ENCODE peak calls at places on chromosome 19, in ten cellular contexts. One of them, this sample, is unnamed.

GRCh38 chr19:13169769-13170168 is 19.6 kb downstream of the IER2 start:
- DNase-seq in heart left ventricle: no peak
- DNase-seq in uterus: no peak
- DNase-seq in body of pancreas: peak; percentile 41
- DNase-seq in Peyer's patch: peak; percentile 77
- DNase-seq in stomach: peak; percentile 67
- DNase-seq in IMR-90: peak; percentile 65
- DNase-seq in H1: no peak
- DNase-seq in thyroid gland: no peak
- DNase-seq in HCT116: peak; percentile 91
- DNase-seq in this sample: no peak

GRCh38 chr19:55645512-55645881 is 2.0 kb downstream of the ZNF581 start:
- DNase-seq in heart left ventricle: no peak
- DNase-seq in uterus: no peak
- DNase-seq in body of pancreas: no peak
- DNase-seq in Peyer's patch: no peak
- DNase-seq in stomach: no peak
- DNase-seq in IMR-90: no peak
- DNase-seq in H1: no peak
- DNase-seq in thyroid gland: no peak
- DNase-seq in HCT116: no peak
- DNase-seq in this sample: no peak

GRCh38 chr19:48796468-48797083 is 14.3 kb downstream of the BCAT2 start:
- DNase-seq in heart left ventricle: no peak
- DNase-seq in uterus: peak; percentile 35
- DNase-seq in body of pancreas: no peak
- DNase-seq in Peyer's patch: no peak
- DNase-seq in stomach: no peak
- DNase-seq in IMR-90: no peak
- DNase-seq in H1: no peak
- DNase-seq in thyroid gland: no peak
- DNase-seq in HCT116: no peak
- DNase-seq in this sample: no peak

GRCh38 chr19:49468746-49469447 is 5.1 kb upstream of the FLT3LG start:
- DNase-seq in heart left ventricle: peak; percentile 92
- DNase-seq in uterus: peak; percentile 61
- DNase-seq in body of pancreas: peak; percentile 61
- DNase-seq in Peyer's patch: peak; percentile 94
- DNase-seq in stomach: peak; percentile 56
- DNase-seq in IMR-90: no peak
- DNase-seq in H1: peak; percentile 79
- DNase-seq in thyroid gland: peak; percentile 36
- DNase-seq in HCT116: no peak
- DNase-seq in this sample: peak; percentile 87

GRCh38 chr19:14567079-14567478 is 4.8 kb downstream of the NDUFB7 start:
- DNase-seq in heart left ventricle: no peak
- DNase-seq in uterus: no peak
- DNase-seq in body of pancreas: no peak
- DNase-seq in Peyer's patch: no peak
- DNase-seq in stomach: no peak
- DNase-seq in IMR-90: no peak
- DNase-seq in H1: no peak
- DNase-seq in thyroid gland: no peak
- DNase-seq in HCT116: no peak
- DNase-seq in this sample: no peak

GRCh38 chr19:38317104-38317612 is 1.4 kb upstream of the YIF1B start:
- DNase-seq in heart left ventricle: no peak
- DNase-seq in uterus: no peak
- DNase-seq in body of pancreas: peak; percentile 15
- DNase-seq in Peyer's patch: peak; percentile 76
- DNase-seq in stomach: no peak
- DNase-seq in IMR-90: no peak
- DNase-seq in H1: no peak
- DNase-seq in thyroid gland: no peak
- DNase-seq in HCT116: no peak
- DNase-seq in this sample: no peak

GRCh38 chr19:30799854-30800755 is 427.9 kb downstream of the ZNF536 start:
- DNase-seq in heart left ventricle: peak; percentile 54
- DNase-seq in uterus: no peak
- DNase-seq in body of pancreas: peak; percentile 33
- DNase-seq in Peyer's patch: no peak
- DNase-seq in stomach: peak; percentile 28
- DNase-seq in IMR-90: no peak
- DNase-seq in H1: peak; percentile 90
- DNase-seq in thyroid gland: peak; percentile 57
- DNase-seq in HCT116: no peak
- DNase-seq in this sample: peak; percentile 12

GRCh38 chr19:12786149-12786870 is 5.0 kb upstream of the JUNB start:
- DNase-seq in heart left ventricle: peak; percentile 83
- DNase-seq in uterus: no peak
- DNase-seq in body of pancreas: peak; percentile 90
- DNase-seq in Peyer's patch: peak; percentile 82
- DNase-seq in stomach: peak; percentile 95
- DNase-seq in IMR-90: no peak
- DNase-seq in H1: no peak
- DNase-seq in thyroid gland: peak; percentile 98
- DNase-seq in HCT116: no peak
- DNase-seq in this sample: peak; percentile 90

GRCh38 chr19:18637644-18638630 is 1.1 kb downstream of the KLHL26 start:
- DNase-seq in heart left ventricle: no peak
- DNase-seq in uterus: no peak
- DNase-seq in body of pancreas: peak; percentile 92
- DNase-seq in Peyer's patch: peak; percentile 63
- DNase-seq in stomach: peak; percentile 73
- DNase-seq in IMR-90: no peak
- DNase-seq in H1: no peak
- DNase-seq in thyroid gland: peak; percentile 71
- DNase-seq in HCT116: peak; percentile 32
- DNase-seq in this sample: peak; percentile 36

GRCh38 chr19:42250666-42251531 is 4.0 kb downstream of the ERF start:
- DNase-seq in heart left ventricle: peak; percentile 57
- DNase-seq in uterus: peak; percentile 49
- DNase-seq in body of pancreas: peak; percentile 30
- DNase-seq in Peyer's patch: no peak
- DNase-seq in stomach: no peak
- DNase-seq in IMR-90: peak; percentile 50
- DNase-seq in H1: no peak
- DNase-seq in thyroid gland: no peak
- DNase-seq in HCT116: no peak
- DNase-seq in this sample: no peak

GRCh38 chr19:38047641-38048040 is 140.6 kb downstream of the SIPA1L3 start:
- DNase-seq in heart left ventricle: no peak
- DNase-seq in uterus: no peak
- DNase-seq in body of pancreas: no peak
- DNase-seq in Peyer's patch: no peak
- DNase-seq in stomach: no peak
- DNase-seq in IMR-90: no peak
- DNase-seq in H1: peak; percentile 56
- DNase-seq in thyroid gland: no peak
- DNase-seq in HCT116: no peak
- DNase-seq in this sample: no peak

GRCh38 chr19:58265100-58265499 is 13.7 kb upstream of the ZNF8 start:
- DNase-seq in heart left ventricle: no peak
- DNase-seq in uterus: no peak
- DNase-seq in body of pancreas: no peak
- DNase-seq in Peyer's patch: no peak
- DNase-seq in stomach: no peak
- DNase-seq in IMR-90: no peak
- DNase-seq in H1: no peak
- DNase-seq in thyroid gland: no peak
- DNase-seq in HCT116: no peak
- DNase-seq in this sample: no peak
- H3K9me3 ChIP-seq in heart left ventricle: peaks cover 100% of the 10 kb centered on the region
- H3K9me3 ChIP-seq in uterus: peaks cover 20% of the 10 kb centered on the region
- H3K9me3 ChIP-seq in body of pancreas: peaks cover 83% of the 10 kb centered on the region
- H3K9me3 ChIP-seq in Peyer's patch: peaks cover 95% of the 10 kb centered on the region
- H3K9me3 ChIP-seq in stomach: peaks cover 100% of the 10 kb centered on the region
- H3K9me3 ChIP-seq in IMR-90: peaks cover 92% of the 10 kb centered on the region
- H3K9me3 ChIP-seq in H1: peaks cover 77% of the 10 kb centered on the region
- H3K9me3 ChIP-seq in thyroid gland: peaks cover 29% of the 10 kb centered on the region
- H3K9me3 ChIP-seq in HCT116: peaks cover 52% of the 10 kb centered on the region
- H3K9me3 ChIP-seq in this sample: peaks cover 28% of the 10 kb centered on the region

GRCh38 chr19:35540356-35540927 is 5.0 kb upstream of the TMEM147 start:
- DNase-seq in heart left ventricle: no peak
- DNase-seq in uterus: no peak
- DNase-seq in body of pancreas: no peak
- DNase-seq in Peyer's patch: no peak
- DNase-seq in stomach: no peak
- DNase-seq in IMR-90: no peak
- DNase-seq in H1: no peak
- DNase-seq in thyroid gland: no peak
- DNase-seq in HCT116: no peak
- DNase-seq in this sample: no peak

GRCh38 chr19:35544110-35544802 is 1.2 kb upstream of the TMEM147 start:
- DNase-seq in heart left ventricle: no peak
- DNase-seq in uterus: no peak
- DNase-seq in body of pancreas: no peak
- DNase-seq in Peyer's patch: no peak
- DNase-seq in stomach: no peak
- DNase-seq in IMR-90: no peak
- DNase-seq in H1: no peak
- DNase-seq in thyroid gland: no peak
- DNase-seq in HCT116: no peak
- DNase-seq in this sample: no peak

GRCh38 chr19:35543280-35544109 is 1.9 kb upstream of the TMEM147 start:
- DNase-seq in heart left ventricle: no peak
- DNase-seq in uterus: no peak
- DNase-seq in body of pancreas: no peak
- DNase-seq in Peyer's patch: no peak
- DNase-seq in stomach: no peak
- DNase-seq in IMR-90: no peak
- DNase-seq in H1: no peak
- DNase-seq in thyroid gland: no peak
- DNase-seq in HCT116: no peak
- DNase-seq in this sample: no peak

GRCh38 chr19:35539850-35540249 is 5.6 kb upstream of the TMEM147 start:
- DNase-seq in heart left ventricle: no peak
- DNase-seq in uterus: no peak
- DNase-seq in body of pancreas: no peak
- DNase-seq in Peyer's patch: no peak
- DNase-seq in stomach: no peak
- DNase-seq in IMR-90: no peak
- DNase-seq in H1: no peak
- DNase-seq in thyroid gland: no peak
- DNase-seq in HCT116: no peak
- DNase-seq in this sample: no peak

GRCh38 chr19:35542209-35542608 is 3.2 kb upstream of the TMEM147 start:
- DNase-seq in heart left ventricle: no peak
- DNase-seq in uterus: no peak
- DNase-seq in body of pancreas: no peak
- DNase-seq in Peyer's patch: no peak
- DNase-seq in stomach: no peak
- DNase-seq in IMR-90: no peak
- DNase-seq in H1: no peak
- DNase-seq in thyroid gland: no peak
- DNase-seq in HCT116: no peak
- DNase-seq in this sample: no peak
- TF ChIP-seq CTCF in heart left ventricle: no peak
- TF ChIP-seq CTCF in uterus: no peak
- TF ChIP-seq CTCF in body of pancreas: no peak
- TF ChIP-seq CTCF in Peyer's patch: no peak
- TF ChIP-seq CTCF in stomach: no peak
- TF ChIP-seq CTCF in IMR-90: no peak
- TF ChIP-seq CTCF in H1: no peak
- TF ChIP-seq CTCF in thyroid gland: no peak
- TF ChIP-seq CTCF in HCT116: no peak
- TF ChIP-seq CTCF in this sample: no peak

GRCh38 chr19:45448887-45449299 is 18.9 kb upstream of the FOSB start:
- DNase-seq in heart left ventricle: no peak
- DNase-seq in uterus: no peak
- DNase-seq in body of pancreas: no peak
- DNase-seq in Peyer's patch: peak; percentile 81
- DNase-seq in stomach: no peak
- DNase-seq in IMR-90: peak; percentile 15
- DNase-seq in H1: no peak
- DNase-seq in thyroid gland: no peak
- DNase-seq in HCT116: no peak
- DNase-seq in this sample: no peak

GRCh38 chr19:45450042-45450380 is 17.8 kb upstream of the FOSB start:
- DNase-seq in heart left ventricle: no peak
- DNase-seq in uterus: no peak
- DNase-seq in body of pancreas: no peak
- DNase-seq in Peyer's patch: no peak
- DNase-seq in stomach: no peak
- DNase-seq in IMR-90: no peak
- DNase-seq in H1: no peak
- DNase-seq in thyroid gland: no peak
- DNase-seq in HCT116: no peak
- DNase-seq in this sample: no peak

GRCh38 chr19:45451181-45451849 is 16.5 kb upstream of the FOSB start:
- DNase-seq in heart left ventricle: no peak
- DNase-seq in uterus: peak; percentile 54
- DNase-seq in body of pancreas: peak; percentile 32
- DNase-seq in Peyer's patch: peak; percentile 63
- DNase-seq in stomach: peak; percentile 33
- DNase-seq in IMR-90: peak; percentile 88
- DNase-seq in H1: no peak
- DNase-seq in thyroid gland: peak; percentile 54
- DNase-seq in HCT116: no peak
- DNase-seq in this sample: no peak

GRCh38 chr19:45448425-45448756 is 19.4 kb upstream of the FOSB start:
- DNase-seq in heart left ventricle: no peak
- DNase-seq in uterus: no peak
- DNase-seq in body of pancreas: no peak
- DNase-seq in Peyer's patch: no peak
- DNase-seq in stomach: no peak
- DNase-seq in IMR-90: no peak
- DNase-seq in H1: no peak
- DNase-seq in thyroid gland: no peak
- DNase-seq in HCT116: no peak
- DNase-seq in this sample: no peak

GRCh38 chr19:45451850-45452387 is 15.9 kb upstream of the FOSB start:
- DNase-seq in heart left ventricle: no peak
- DNase-seq in uterus: no peak
- DNase-seq in body of pancreas: no peak
- DNase-seq in Peyer's patch: no peak
- DNase-seq in stomach: no peak
- DNase-seq in IMR-90: no peak
- DNase-seq in H1: no peak
- DNase-seq in thyroid gland: no peak
- DNase-seq in HCT116: no peak
- DNase-seq in this sample: no peak
- TF ChIP-seq POLR2A in heart left ventricle: no peak
- TF ChIP-seq POLR2A in uterus: no peak
- TF ChIP-seq POLR2A in body of pancreas: no peak
- TF ChIP-seq POLR2A in Peyer's patch: no peak
- TF ChIP-seq POLR2A in stomach: no peak
- TF ChIP-seq POLR2A in IMR-90: no peak
- TF ChIP-seq POLR2A in H1: no peak
- TF ChIP-seq POLR2A in thyroid gland: no peak
- TF ChIP-seq POLR2A in HCT116: no peak
- TF ChIP-seq POLR2A in this sample: no peak

DNA sequence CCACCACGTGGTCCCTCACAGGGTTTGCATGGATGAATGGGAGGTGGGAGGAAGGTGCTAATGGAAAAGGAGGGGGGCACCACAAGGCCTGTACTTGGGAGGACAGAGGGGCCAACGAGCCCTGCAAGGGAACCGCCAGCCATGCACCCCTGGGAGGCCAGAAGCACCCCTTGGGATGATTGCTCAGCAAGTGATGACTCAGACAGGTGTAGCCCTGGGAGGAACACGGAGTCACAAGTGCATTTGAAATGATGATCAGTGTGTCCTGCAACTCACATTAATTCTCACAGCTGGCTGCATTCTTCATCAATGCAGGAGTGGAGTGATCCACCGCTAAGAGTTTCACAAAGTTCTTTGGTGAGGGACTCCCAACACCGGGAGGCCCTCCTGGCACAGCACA is 82.8 kb upstream of the ZNF254 start:
- DNase-seq in heart left ventricle: no peak
- DNase-seq in uterus: no peak
- DNase-seq in body of pancreas: no peak
- DNase-seq in Peyer's patch: no peak
- DNase-seq in stomach: no peak
- DNase-seq in IMR-90: no peak
- DNase-seq in H1: no peak
- DNase-seq in thyroid gland: no peak
- DNase-seq in HCT116: no peak
- DNase-seq in this sample: no peak
- H3K9me3 ChIP-seq in heart left ventricle: no peaks in the 10 kb centered on the region
- H3K9me3 ChIP-seq in uterus: no peaks in the 10 kb centered on the region
- H3K9me3 ChIP-seq in body of pancreas: no peaks in the 10 kb centered on the region
- H3K9me3 ChIP-seq in Peyer's patch: no peaks in the 10 kb centered on the region
- H3K9me3 ChIP-seq in stomach: no peaks in the 10 kb centered on the region
- H3K9me3 ChIP-seq in IMR-90: peaks cover 37% of the 10 kb centered on the region
- H3K9me3 ChIP-seq in H1: peaks cover 67% of the 10 kb centered on the region
- H3K9me3 ChIP-seq in thyroid gland: no peaks in the 10 kb centered on the region
- H3K9me3 ChIP-seq in HCT116: no peaks in the 10 kb centered on the region
- H3K9me3 ChIP-seq in this sample: no peaks in the 10 kb centered on the region

This sample was measured in prostate gland.